ENCODE peak calls at places on chromosomes 1 and 21, in nine cellular contexts. M, Z, A, K, Q, I, J, U and B are unnamed samples.

GRCh38 chr1:54027848-54028247 is 9.9 kb upstream of the LDLRAD1 start:
- DNase-seq in M (peak; percentile 41), Z (no peak), A (no peak), K (peak; percentile 22), Q (no peak), I (no peak), J (no peak), U (no peak), B (no peak)

GRCh38 chr1:147185442-147185841 is 13.2 kb upstream of the PRKAB2 start:
- DNase-seq in M (no peak), Z (no peak), A (no peak), K (no peak), Q (no peak), I (no peak), J (no peak), U (no peak), B (no peak)

GRCh38 chr1:233597489-233597901 is 16.4 kb upstream of the KCNK1 start:
- DNase-seq in M (no peak), Z (no peak), A (no peak), K (peak; percentile 44), Q (no peak), I (no peak), J (no peak), U (no peak), B (no peak)

GRCh38 chr1:67791686-67792475 is 41.4 kb downstream of the GNG12 start:
- DNase-seq in M (no peak), Z (no peak), A (peak; percentile 58), K (peak; percentile 97), Q (peak; percentile 91), I (no peak), J (no peak), U (no peak), B (no peak)

GRCh38 chr1:75797606-75798216 is 1.0 kb downstream of the MSH4 start:
- DNase-seq in M (no peak), Z (no peak), A (no peak), K (no peak), Q (no peak), I (no peak), J (no peak), U (no peak), B (no peak)

GRCh38 chr1:16124377-16125087 is 31.3 kb downstream of the EPHA2 start:
- DNase-seq in M (no peak), Z (no peak), A (no peak), K (no peak), Q (no peak), I (no peak), J (no peak), U (no peak), B (no peak)

GRCh38 chr1:167474191-167474641 is 44.1 kb downstream of the CD247 start:
- DNase-seq in M (no peak), Z (peak; percentile 30), A (no peak), K (no peak), Q (no peak), I (no peak), J (no peak), U (peak; percentile 54), B (peak; percentile 84)

GRCh38 chr1:81921851-81922462 is 121.2 kb downstream of the ADGRL2 start:
- DNase-seq in M (no peak), Z (no peak), A (no peak), K (peak; percentile 8), Q (no peak), I (no peak), J (no peak), U (no peak), B (no peak)

GRCh38 chr1:4749406-4749805 is 95.0 kb downstream of the AJAP1 start:
- DNase-seq in M (no peak), Z (no peak), A (no peak), K (no peak), Q (no peak), I (no peak), J (no peak), U (no peak), B (no peak)

GRCh38 chr1:26827205-26827604 is 717 bp downstream of the ZDHHC18 start:
- DNase-seq in M (no peak), Z (no peak), A (no peak), K (no peak), Q (no peak), I (no peak), J (no peak), U (no peak), B (no peak)

GRCh38 chr1:26826261-26827201 is at the start of gene ZDHHC18:
- DNase-seq in M (peak; percentile 98), Z (peak; percentile 62), A (peak; percentile 48), K (peak; percentile 11), Q (no peak), I (peak; percentile 63), J (peak; percentile 86), U (peak; percentile 89), B (peak; percentile 66)

GRCh38 chr1:26827663-26828062 is 1.2 kb downstream of the ZDHHC18 start:
- DNase-seq in M (peak; percentile 45), Z (no peak), A (no peak), K (no peak), Q (no peak), I (no peak), J (no peak), U (peak; percentile 39), B (no peak)

GRCh38 chr1:26822737-26823395 is 3.6 kb upstream of the ZDHHC18 start:
- DNase-seq in M (no peak), Z (no peak), A (no peak), K (no peak), Q (no peak), I (no peak), J (no peak), U (no peak), B (no peak)

DNA sequence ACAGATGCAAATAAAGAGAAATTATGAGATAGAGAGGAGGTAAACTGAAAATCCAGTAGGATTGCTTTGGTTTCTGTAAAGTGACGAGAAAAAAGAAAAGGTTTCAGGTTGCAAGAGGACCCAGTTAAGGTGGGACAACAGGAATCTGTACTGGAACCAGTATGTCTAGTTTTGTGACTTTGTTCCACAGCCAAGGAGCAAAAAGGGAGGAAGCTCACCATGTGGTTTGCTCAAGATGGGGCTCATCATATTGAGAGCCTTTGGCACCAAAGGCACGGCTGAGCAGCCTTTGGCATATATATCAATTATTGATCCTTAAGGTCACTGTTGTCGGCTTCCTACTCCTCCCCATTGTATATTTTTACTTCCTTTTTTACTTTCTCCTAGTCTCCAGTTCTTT is 1.8 kb upstream of the ZDHHC18 start:
- DNase-seq in M (no peak), Z (no peak), A (no peak), K (no peak), Q (no peak), I (no peak), J (peak; percentile 14), U (no peak), B (no peak)
- H3K4me1 ChIP-seq in M (peaks cover 21% of the 10 kb centered on the region), Z (peaks cover 4% of the 10 kb centered on the region), A (peaks cover 38% of the 10 kb centered on the region), K (peaks cover 6% of the 10 kb centered on the region), Q (peaks cover 40% of the 10 kb centered on the region), I (peaks cover 5% of the 10 kb centered on the region), J (peaks cover 27% of the 10 kb centered on the region), U (peaks cover 30% of the 10 kb centered on the region), B (peaks cover 54% of the 10 kb centered on the region)

GRCh38 chr21:45075606-45076244 is 1.3 kb downstream of the ADARB1 start:
- DNase-seq in M (no peak), Z (no peak), A (no peak), K (no peak), Q (no peak), I (no peak), J (no peak), U (no peak), B (no peak)
- H3K4me1 ChIP-seq in M (peaks cover 20% of the 10 kb centered on the region), Z (no peaks in the 10 kb centered on the region), A (peaks cover 69% of the 10 kb centered on the region), K (peaks cover 6% of the 10 kb centered on the region), Q (peaks cover 50% of the 10 kb centered on the region), I (peaks cover 4% of the 10 kb centered on the region), J (peaks cover 11% of the 10 kb centered on the region), U (peaks cover 16% of the 10 kb centered on the region), B (peaks cover 59% of the 10 kb centered on the region)

DNA sequence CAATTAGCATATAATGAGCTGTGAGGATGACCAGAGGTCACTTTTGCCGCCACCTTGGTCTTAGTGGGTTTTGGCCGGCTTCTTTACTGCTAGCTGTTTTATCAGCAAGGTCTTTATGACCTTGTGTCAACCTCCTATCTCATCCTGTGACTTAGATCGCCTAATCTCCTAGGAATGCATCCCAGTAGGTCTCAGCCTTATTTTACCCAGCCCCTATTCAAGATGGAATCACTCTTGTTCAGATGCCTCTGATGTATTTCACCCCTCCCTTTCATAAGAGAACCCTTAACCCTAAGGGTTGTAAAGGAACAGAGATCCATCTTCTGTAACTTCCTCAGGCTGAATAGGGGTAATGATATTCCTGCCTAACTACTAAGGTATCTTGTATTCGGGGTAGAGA is 58.9 kb upstream of the PALMD start:
- DNase-seq in M (no peak), Z (no peak), A (no peak), K (no peak), Q (no peak), I (no peak), J (no peak), U (no peak), B (no peak)
- H3K4me1 ChIP-seq in M (no peaks in the 10 kb centered on the region), Z (no peaks in the 10 kb centered on the region), A (no peaks in the 10 kb centered on the region), K (peaks cover 19% of the 10 kb centered on the region), Q (peaks cover 9% of the 10 kb centered on the region), I (no peaks in the 10 kb centered on the region), J (peaks cover 8% of the 10 kb centered on the region), U (no peaks in the 10 kb centered on the region), B (no peaks in the 10 kb centered on the region)

DNA sequence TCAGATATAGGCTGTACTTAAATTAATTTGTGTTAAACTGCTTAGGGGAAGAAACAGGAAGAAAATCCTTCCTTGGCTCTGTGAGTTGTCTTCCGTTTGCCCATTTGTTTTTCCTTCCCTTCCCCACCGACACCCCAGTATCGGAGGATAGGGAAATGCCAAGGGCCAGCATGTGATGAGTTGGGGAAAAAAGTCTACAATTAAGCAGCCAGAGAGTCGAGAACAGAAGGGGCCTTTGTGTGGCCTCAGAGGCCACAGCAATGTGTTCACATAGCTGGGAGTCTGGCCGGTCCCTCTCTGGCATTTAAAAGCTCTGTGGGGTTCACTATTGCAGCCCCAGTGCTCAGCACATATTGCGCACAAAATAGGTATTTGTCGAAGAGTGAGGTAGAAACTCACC is 489.3 kb downstream of the MATN1 start:
- DNase-seq in M (no peak), Z (no peak), A (no peak), K (no peak), Q (no peak), I (no peak), J (no peak), U (no peak), B (no peak)
- H3K4me1 ChIP-seq in M (no peaks in the 10 kb centered on the region), Z (no peaks in the 10 kb centered on the region), A (no peaks in the 10 kb centered on the region), K (no peaks in the 10 kb centered on the region), Q (no peaks in the 10 kb centered on the region), I (no peaks in the 10 kb centered on the region), J (no peaks in the 10 kb centered on the region), U (no peaks in the 10 kb centered on the region), B (no peaks in the 10 kb centered on the region)

GRCh38 chr1:44420535-44420934 is 15.5 kb downstream of the RNF220 start:
- DNase-seq in M (no peak), Z (no peak), A (no peak), K (no peak), Q (no peak), I (no peak), J (no peak), U (no peak), B (no peak)
- H3K4me1 ChIP-seq in M (peaks cover 5% of the 10 kb centered on the region), Z (no peaks in the 10 kb centered on the region), A (peaks cover 40% of the 10 kb centered on the region), K (peaks cover 9% of the 10 kb centered on the region), Q (peaks cover 36% of the 10 kb centered on the region), I (peaks cover 57% of the 10 kb centered on the region), J (peaks cover 17% of the 10 kb centered on the region), U (peaks cover 36% of the 10 kb centered on the region), B (peaks cover 5% of the 10 kb centered on the region)

GRCh38 chr1:31013187-31013864 is 52.2 kb downstream of the PUM1 start:
- DNase-seq in M (no peak), Z (no peak), A (no peak), K (no peak), Q (no peak), I (no peak), J (no peak), U (no peak), B (no peak)
- H3K4me1 ChIP-seq in M (peaks cover 28% of the 10 kb centered on the region), Z (peaks cover 14% of the 10 kb centered on the region), A (peaks cover 73% of the 10 kb centered on the region), K (peaks cover 27% of the 10 kb centered on the region), Q (peaks cover 89% of the 10 kb centered on the region), I (peaks cover 3% of the 10 kb centered on the region), J (peaks cover 34% of the 10 kb centered on the region), U (peaks cover 28% of the 10 kb centered on the region), B (peaks cover 54% of the 10 kb centered on the region)

GRCh38 chr1:34320081-34320480 is 143.4 kb downstream of the C1orf94 start:
- DNase-seq in M (peak; percentile 23), Z (no peak), A (no peak), K (peak; percentile 37), Q (no peak), I (no peak), J (no peak), U (no peak), B (no peak)
- H3K4me1 ChIP-seq in M (no peaks in the 10 kb centered on the region), Z (no peaks in the 10 kb centered on the region), A (no peaks in the 10 kb centered on the region), K (peaks cover 7% of the 10 kb centered on the region), Q (no peaks in the 10 kb centered on the region), I (no peaks in the 10 kb centered on the region), J (no peaks in the 10 kb centered on the region), U (no peaks in the 10 kb centered on the region), B (no peaks in the 10 kb centered on the region)